ENCODE peak calls at places on chromosomes 1 and 21, in eight cellular contexts. F is Caco-2; P is prostate gland; N is NCI-H2171 treated with DMSO at 0.1 percent for 48 hours; Q is HTR-8/SVneo; S is effector CD4-positive, alpha-beta T cell; H is T-helper 22 cell; I is activated CD8-positive, alpha-beta memory T cell treated with anti-CD3 and anti-CD28 coated beads for 48 hours. B is an unnamed sample.

GRCh38 chr1:89516055-89516454 is 8.6 kb upstream of the LRRC8B start:
- DNase-seq in N (no peak), S (no peak), F (no peak), H (no peak), I (no peak), Q (no peak), P (no peak), B (peak; percentile 60)

GRCh38 chr1:220431840-220432239 is 96.1 kb upstream of the MARK1 start:
- DNase-seq in F (no peak), H (no peak), P (no peak), I (no peak), S (no peak), Q (no peak), N (no peak), B (no peak)

GRCh38 chr1:201946224-201946908 is at the start of gene LMOD1:
- DNase-seq in F (peak; percentile 86), P (peak; percentile 66), S (no peak), N (no peak), H (no peak), I (no peak), Q (peak; percentile 86), B (peak; percentile 35)

GRCh38 chr1:229029644-229030235 is 241.2 kb upstream of the RAB4A start:
- DNase-seq in I (no peak), N (peak; percentile 89), H (no peak), S (no peak), Q (no peak), F (no peak), P (no peak), B (no peak)

GRCh38 chr1:101310484-101310883 is 73.7 kb downstream of the S1PR1 start:
- DNase-seq in S (no peak), F (no peak), Q (no peak), H (no peak), I (no peak), P (no peak), N (no peak), B (no peak)

GRCh38 chr1:15181564-15181963 is 28.0 kb downstream of the TMEM51 start:
- DNase-seq in H (no peak), Q (no peak), P (no peak), I (no peak), N (no peak), S (no peak), F (no peak), B (no peak)

GRCh38 chr1:87478231-87478630 is 149.6 kb downstream of the LMO4 start:
- DNase-seq in H (no peak), P (no peak), F (peak; percentile 42), I (no peak), N (no peak), Q (no peak), S (no peak), B (no peak)

GRCh38 chr1:1299686-1300351 is 7.9 kb downstream of the ACAP3 start:
- DNase-seq in S (no peak), H (no peak), I (no peak), Q (no peak), F (peak; percentile 46), N (peak; percentile 49), P (no peak), B (no peak)

GRCh38 chr1:244324176-244324883 is 127.4 kb downstream of the ADSS2 start:
- DNase-seq in F (no peak), I (no peak), P (no peak), Q (no peak), N (no peak), H (no peak), S (no peak), B (no peak)

GRCh38 chr1:181390350-181391080 is 92.8 kb upstream of the CACNA1E start:
- DNase-seq in S (no peak), H (no peak), I (no peak), N (peak; percentile 9), F (no peak), Q (no peak), P (no peak), B (no peak)

GRCh38 chr1:148162363-148162762 is 10.3 kb upstream of the NBPF11 start:
- DNase-seq in P (no peak), N (no peak), Q (no peak), F (no peak), I (no peak), H (no peak), S (no peak), B (no peak)

GRCh38 chr1:14943516-14943851 is 210.1 kb upstream of the TMEM51 start:
- DNase-seq in I (no peak), H (no peak), Q (no peak), N (no peak), F (no peak), S (no peak), P (no peak), B (no peak)

GRCh38 chr1:212621830-212622315 is 13.3 kb downstream of the ATF3 start:
- DNase-seq in Q (no peak), H (no peak), I (no peak), S (no peak), N (no peak), P (no peak), F (no peak), B (no peak)

GRCh38 chr1:158961178-158961577 is 29.8 kb downstream of the PYHIN1 start:
- DNase-seq in N (no peak), I (no peak), Q (no peak), P (no peak), F (no peak), S (no peak), H (no peak), B (no peak)

GRCh38 chr21:42294273-42294880 is 20.8 kb downstream of the TFF3 start:
- DNase-seq in Q (no peak), N (no peak), I (no peak), P (no peak), F (no peak), S (no peak), H (no peak), B (no peak)

GRCh38 chr1:24551910-24552571 is 3.8 kb upstream of the NCMAP start:
- DNase-seq in H (no peak), Q (no peak), P (no peak), N (no peak), F (peak; percentile 70), I (no peak), S (no peak), B (no peak)

GRCh38 chr1:99268021-99268420 is 3.7 kb downstream of the PLPPR4 start:
- DNase-seq in P (no peak), H (no peak), N (no peak), I (no peak), S (no peak), Q (no peak), F (no peak), B (no peak)

GRCh38 chr21:15446193-15446592 is 283.6 kb upstream of the USP25 start:
- DNase-seq in I (no peak), H (no peak), N (no peak), P (no peak), S (no peak), Q (no peak), F (no peak), B (no peak)

GRCh38 chr1:92713939-92714338 is 71.0 kb downstream of the EVI5 start:
- DNase-seq in P (no peak), F (no peak), Q (no peak), N (no peak), S (no peak), I (no peak), H (no peak), B (no peak)

GRCh38 chr1:244296447-244296846 is 155.3 kb downstream of the ADSS2 start:
- DNase-seq in P (no peak), S (no peak), H (no peak), Q (no peak), F (no peak), I (no peak), N (no peak), B (no peak)

GRCh38 chr21:34642211-34643075 is 26.4 kb upstream of the CLIC6 start:
- DNase-seq in N (no peak), F (no peak), I (no peak), Q (peak; percentile 19), P (no peak), H (no peak), S (no peak), B (no peak)